ENCODE peak calls at places on chromosomes 16 and 17, in ten cellular contexts. B, N, W, R, U, L, F, D, S and G are unnamed samples.

GRCh38 chr16:85586360-85587145 is 26.6 kb upstream of the GSE1 start:
- DNase-seq in B (peak; percentile 73), N (no peak), W (peak; percentile 37), R (no peak), U (no peak), L (no peak), F (no peak), D (no peak), S (no peak), G (no peak)

GRCh38 chr17:320809-321385 is 31.7 kb downstream of the RPH3AL start:
- DNase-seq in B (no peak), N (no peak), W (no peak), R (no peak), U (no peak), L (no peak), F (no peak), D (no peak), S (no peak), G (no peak)

GRCh38 chr17:64529221-64529620 is 22.4 kb downstream of the CEP95 start:
- DNase-seq in B (no peak), N (no peak), W (no peak), R (no peak), U (no peak), L (no peak), F (no peak), D (no peak), S (no peak), G (no peak)

GRCh38 chr17:73770115-73770848 is 126.0 kb upstream of the SDK2 start:
- DNase-seq in B (peak; percentile 81), N (no peak), W (peak; percentile 88), R (no peak), U (peak; percentile 34), L (peak; percentile 81), F (no peak), D (peak; percentile 32), S (peak; percentile 93), G (no peak)

GRCh38 chr16:68013440-68013839 is 2.3 kb downstream of the DPEP2NB start:
- DNase-seq in B (no peak), N (no peak), W (no peak), R (no peak), U (no peak), L (no peak), F (no peak), D (no peak), S (no peak), G (peak; percentile 50)

GRCh38 chr17:10233157-10233556 is 34.8 kb upstream of the GAS7 start:
- DNase-seq in B (no peak), N (no peak), W (no peak), R (no peak), U (no peak), L (no peak), F (no peak), D (no peak), S (no peak), G (no peak)

GRCh38 chr16:68372806-68373205 is 62.0 kb downstream of the PRMT7 start:
- DNase-seq in B (no peak), N (no peak), W (no peak), R (no peak), U (no peak), L (no peak), F (no peak), D (no peak), S (no peak), G (no peak)

GRCh38 chr16:56365552-56365951 is 59.8 kb downstream of the AMFR start:
- DNase-seq in B (no peak), N (no peak), W (no peak), R (no peak), U (no peak), L (no peak), F (no peak), D (no peak), S (peak; percentile 4), G (no peak)

GRCh38 chr16:22360963-22361659 is 13.3 kb downstream of the CDR2 start:
- DNase-seq in B (no peak), N (peak; percentile 21), W (no peak), R (no peak), U (no peak), L (no peak), F (no peak), D (no peak), S (no peak), G (no peak)

GRCh38 chr16:5820472-5820871 is 722.9 kb upstream of the EEF2KMT start:
- DNase-seq in B (no peak), N (no peak), W (no peak), R (no peak), U (no peak), L (no peak), F (no peak), D (no peak), S (no peak), G (no peak)

GRCh38 chr17:7466644-7467341 is 12.6 kb downstream of the ZBTB4 start:
- DNase-seq in B (peak; percentile 60), N (peak; percentile 24), W (peak; percentile 82), R (no peak), U (no peak), L (peak; percentile 36), F (no peak), D (no peak), S (no peak), G (no peak)

GRCh38 chr17:36921131-36921851 is 16.0 kb upstream of the LHX1 start:
- DNase-seq in B (peak; percentile 43), N (no peak), W (no peak), R (no peak), U (peak; percentile 95), L (no peak), F (no peak), D (no peak), S (no peak), G (no peak)

GRCh38 chr16:88659160-88659559 is 3.7 kb downstream of the MVD start:
- DNase-seq in B (no peak), N (no peak), W (no peak), R (no peak), U (no peak), L (no peak), F (no peak), D (no peak), S (no peak), G (no peak)

DNA sequence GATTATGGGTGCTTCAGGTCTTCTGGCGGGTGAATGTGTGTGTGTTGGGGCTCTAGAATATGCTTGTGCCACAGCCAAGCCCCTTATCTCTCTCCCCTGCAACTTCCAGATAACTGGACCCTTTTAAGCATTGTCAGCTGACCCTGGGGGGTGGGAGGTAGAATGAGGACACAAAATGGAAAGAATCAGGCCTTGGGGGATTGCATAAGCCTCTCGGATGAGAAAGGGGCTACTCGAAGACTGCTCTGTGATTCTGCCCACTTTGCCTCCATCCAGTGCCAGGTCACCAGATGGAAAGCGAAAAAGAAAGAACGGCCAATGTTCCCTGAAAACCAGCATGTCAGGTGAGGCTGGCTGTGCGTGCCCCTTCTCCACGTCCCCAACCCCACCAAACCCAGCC is 13.8 kb downstream of the THRA start:
- DNase-seq in B (no peak), N (no peak), W (no peak), R (no peak), U (no peak), L (no peak), F (no peak), D (no peak), S (no peak), G (no peak)
- H3K4me3 ChIP-seq in B (no peak overlapping the region), N (no peak overlapping the region), W (peak overlapping the region; percentile 48), R (no peak overlapping the region), U (no peak overlapping the region), L (no peak overlapping the region), F (no peak overlapping the region), D (no peak overlapping the region), S (no peak overlapping the region), G (no peak overlapping the region)

DNA sequence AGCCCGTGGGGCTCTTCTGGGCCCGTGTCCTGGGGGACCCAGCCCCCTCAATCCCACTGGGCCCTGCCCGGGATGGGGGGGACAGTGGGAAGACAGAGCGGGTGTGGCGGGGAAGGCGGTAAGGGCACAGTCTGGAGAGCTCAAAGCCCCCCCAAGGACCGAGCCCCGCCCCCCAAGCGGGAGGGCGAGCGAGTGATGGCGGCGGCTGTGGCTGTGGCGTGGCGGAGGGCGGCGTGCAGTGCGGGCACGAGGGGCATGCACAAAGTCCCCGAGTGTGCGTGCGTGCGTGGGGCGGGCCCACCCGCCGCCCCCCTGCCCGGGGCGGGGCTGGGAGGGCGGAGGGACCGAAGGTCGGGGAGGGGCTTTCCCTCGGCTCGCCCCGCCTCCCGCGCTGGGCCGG is 3.6 kb upstream of the WDR24 start:
- DNase-seq in B (no peak), N (no peak), W (no peak), R (peak; percentile 53), U (no peak), L (no peak), F (no peak), D (no peak), S (no peak), G (no peak)
- H3K4me3 ChIP-seq in B (no peak overlapping the region), N (no peak overlapping the region), W (peak overlapping the region; percentile 23), R (no peak overlapping the region), U (no peak overlapping the region), L (no peak overlapping the region), F (no peak overlapping the region), D (no peak overlapping the region), S (no peak overlapping the region), G (no peak overlapping the region)

DNA sequence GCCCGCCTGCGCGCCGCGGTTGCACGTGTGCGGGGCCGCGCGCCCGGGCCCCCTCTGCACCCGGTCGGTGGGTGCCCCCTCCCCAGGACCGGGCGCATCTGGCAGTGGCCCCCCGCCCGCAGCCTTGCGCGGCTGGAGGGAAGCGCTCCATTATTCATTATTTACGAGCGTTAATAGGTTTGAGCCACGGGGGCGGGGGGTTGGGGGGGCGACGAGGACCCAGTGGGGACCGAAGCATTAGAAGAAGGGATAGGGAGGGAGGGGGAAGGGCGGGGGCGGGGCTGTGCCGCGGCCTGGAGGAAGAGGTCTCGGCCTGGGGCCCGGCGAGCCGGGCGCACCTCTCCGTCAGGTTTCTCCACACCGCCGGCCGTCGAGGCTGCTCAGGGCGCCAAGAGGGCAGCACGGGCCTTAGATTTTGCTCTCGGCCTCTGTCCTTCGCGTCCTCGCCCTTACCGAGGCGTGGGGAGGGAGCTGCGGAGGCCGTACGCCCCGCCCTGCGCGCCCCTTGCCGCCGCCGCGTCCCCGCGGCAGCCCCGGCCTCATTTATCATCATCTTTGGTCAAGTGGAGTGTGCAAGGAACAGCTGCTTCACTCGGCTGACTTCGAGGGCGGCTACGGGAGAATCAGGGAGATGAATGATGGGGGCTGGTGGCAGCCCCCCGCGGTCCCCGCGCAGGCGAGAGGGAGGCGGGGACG is 54.2 kb downstream of the SREBF1 start:
- DNase-seq in B (peak; percentile 46), N (peak; percentile 20), W (no peak), R (no peak), U (no peak), L (peak; percentile 44), F (no peak), D (no peak), S (no peak), G (no peak)
- H3K4me3 ChIP-seq in B (peak overlapping the region; percentile 45), N (peak overlapping the region; percentile 50), W (peak overlapping the region; percentile 72), R (peak overlapping the region; percentile 45), U (peak overlapping the region; percentile 35), L (peak overlapping the region; percentile 47), F (no peak overlapping the region), D (peak overlapping the region; percentile 46), S (peak overlapping the region; percentile 61), G (peak overlapping the region; percentile 51)

DNA sequence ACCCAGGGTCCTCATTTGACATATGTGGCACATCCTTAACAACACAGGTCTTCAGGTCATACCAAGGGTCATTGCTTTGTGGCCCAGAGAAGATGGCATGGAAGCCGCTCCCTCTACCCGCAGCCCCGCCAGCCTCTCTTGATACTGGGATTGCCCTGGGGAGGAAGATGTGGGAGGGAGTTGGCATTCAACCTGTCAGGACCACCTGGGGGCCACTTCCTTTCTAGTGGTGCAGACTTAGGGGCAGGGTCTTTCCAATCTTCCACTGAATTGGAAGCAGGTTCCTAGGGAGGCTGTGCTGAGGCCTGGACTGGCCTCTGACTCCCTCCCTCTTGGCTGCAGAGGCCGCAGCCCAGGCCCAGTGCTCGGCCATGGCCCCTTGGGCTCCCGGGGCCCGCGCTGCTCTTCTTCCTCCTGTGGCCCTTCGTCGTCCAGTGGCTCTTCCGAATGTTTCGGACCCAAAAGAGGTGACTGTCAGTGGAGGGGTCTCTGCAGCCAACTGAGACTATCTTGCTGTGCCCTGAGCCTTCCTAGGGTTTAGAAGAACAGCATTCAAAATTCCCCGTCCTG is 5.1 kb upstream of the HEXIM1 start:
- DNase-seq in B (no peak), N (no peak), W (peak; percentile 15), R (no peak), U (no peak), L (no peak), F (no peak), D (no peak), S (no peak), G (no peak)
- H3K4me3 ChIP-seq in B (peak overlapping the region; percentile 49), N (no peak overlapping the region), W (peak overlapping the region; percentile 66), R (no peak overlapping the region), U (no peak overlapping the region), L (no peak overlapping the region), F (no peak overlapping the region), D (no peak overlapping the region), S (peak overlapping the region; percentile 63), G (no peak overlapping the region)